ENCODE peak calls at places on chromosomes 13 and 19, in eight cellular contexts. One of them, this sample, is unnamed.

GRCh38 chr13:104683789-104684188 is 1617.6 kb upstream of the SLC10A2 start:
- DNase-seq in GM13976: no peak
- DNase-seq in AG04449: no peak
- DNase-seq in progenitor cell of endocrine pancreas: no peak
- DNase-seq in IMR-90: no peak
- DNase-seq in cardiac fibroblast: no peak
- DNase-seq in HL-60: no peak
- DNase-seq in mucosa of descending colon: no peak
- DNase-seq in this sample: no peak

GRCh38 chr13:26048745-26049144 is 3.1 kb downstream of the SHISA2 start:
- DNase-seq in mucosa of descending colon: no peak
- DNase-seq in GM13976: no peak
- DNase-seq in cardiac fibroblast: no peak
- DNase-seq in progenitor cell of endocrine pancreas: no peak
- DNase-seq in IMR-90: no peak
- DNase-seq in HL-60: no peak
- DNase-seq in AG04449: no peak
- DNase-seq in this sample: no peak

GRCh38 chr19:3343619-3344502 is 22.5 kb upstream of the NFIC start:
- DNase-seq in progenitor cell of endocrine pancreas: no peak
- DNase-seq in cardiac fibroblast: peak
- DNase-seq in HL-60: peak
- DNase-seq in mucosa of descending colon: peak
- DNase-seq in GM13976: peak
- DNase-seq in IMR-90: peak
- DNase-seq in AG04449: no peak
- DNase-seq in this sample: no peak

GRCh38 chr13:87696458-87696857 is 25.3 kb downstream of the SLITRK5 start:
- DNase-seq in cardiac fibroblast: no peak
- DNase-seq in HL-60: no peak
- DNase-seq in AG04449: no peak
- DNase-seq in progenitor cell of endocrine pancreas: no peak
- DNase-seq in IMR-90: no peak
- DNase-seq in mucosa of descending colon: no peak
- DNase-seq in GM13976: no peak
- DNase-seq in this sample: no peak

GRCh38 chr13:21012841-21013681 is 48.3 kb downstream of the LATS2 start:
- DNase-seq in IMR-90: no peak
- DNase-seq in GM13976: no peak
- DNase-seq in HL-60: no peak
- DNase-seq in AG04449: no peak
- DNase-seq in mucosa of descending colon: no peak
- DNase-seq in cardiac fibroblast: peak
- DNase-seq in progenitor cell of endocrine pancreas: no peak
- DNase-seq in this sample: no peak

GRCh38 chr13:86846501-86846900 is 824.7 kb upstream of the SLITRK5 start:
- DNase-seq in IMR-90: peak
- DNase-seq in mucosa of descending colon: no peak
- DNase-seq in GM13976: no peak
- DNase-seq in HL-60: no peak
- DNase-seq in progenitor cell of endocrine pancreas: no peak
- DNase-seq in cardiac fibroblast: no peak
- DNase-seq in AG04449: no peak
- DNase-seq in this sample: no peak

GRCh38 chr19:19111967-19112580 is 26.2 kb downstream of the TMEM161A start:
- DNase-seq in progenitor cell of endocrine pancreas: no peak
- DNase-seq in IMR-90: no peak
- DNase-seq in GM13976: no peak
- DNase-seq in mucosa of descending colon: no peak
- DNase-seq in cardiac fibroblast: no peak
- DNase-seq in HL-60: no peak
- DNase-seq in AG04449: no peak
- DNase-seq in this sample: peak

GRCh38 chr13:114002009-114002544 is 28.2 kb upstream of the C13orf46 start:
- DNase-seq in GM13976: no peak
- DNase-seq in IMR-90: no peak
- DNase-seq in HL-60: no peak
- DNase-seq in mucosa of descending colon: peak
- DNase-seq in progenitor cell of endocrine pancreas: no peak
- DNase-seq in cardiac fibroblast: no peak
- DNase-seq in AG04449: no peak
- DNase-seq in this sample: no peak

GRCh38 chr19:15318241-15318691 is 14.1 kb downstream of the BRD4 start:
- DNase-seq in cardiac fibroblast: no peak
- DNase-seq in GM13976: no peak
- DNase-seq in AG04449: no peak
- DNase-seq in HL-60: no peak
- DNase-seq in progenitor cell of endocrine pancreas: no peak
- DNase-seq in IMR-90: peak
- DNase-seq in mucosa of descending colon: no peak
- DNase-seq in this sample: no peak

GRCh38 chr13:111131610-111132009 is 16.5 kb downstream of the ARHGEF7 start:
- DNase-seq in mucosa of descending colon: no peak
- DNase-seq in GM13976: no peak
- DNase-seq in cardiac fibroblast: no peak
- DNase-seq in AG04449: no peak
- DNase-seq in progenitor cell of endocrine pancreas: no peak
- DNase-seq in HL-60: no peak
- DNase-seq in IMR-90: no peak
- DNase-seq in this sample: no peak

GRCh38 chr13:20197361-20197834 is 4.7 kb upstream of the GJB2 start:
- DNase-seq in cardiac fibroblast: peak
- DNase-seq in AG04449: no peak
- DNase-seq in GM13976: peak
- DNase-seq in progenitor cell of endocrine pancreas: no peak
- DNase-seq in IMR-90: peak
- DNase-seq in mucosa of descending colon: peak
- DNase-seq in HL-60: no peak
- DNase-seq in this sample: peak

GRCh38 chr19:50449236-50449899 is 16.7 kb downstream of the MYBPC2 start:
- DNase-seq in IMR-90: no peak
- DNase-seq in AG04449: no peak
- DNase-seq in cardiac fibroblast: no peak
- DNase-seq in progenitor cell of endocrine pancreas: no peak
- DNase-seq in GM13976: no peak
- DNase-seq in mucosa of descending colon: no peak
- DNase-seq in HL-60: no peak
- DNase-seq in this sample: no peak

GRCh38 chr13:110726726-110727125 is 13.2 kb downstream of the ING1 start:
- DNase-seq in GM13976: peak
- DNase-seq in mucosa of descending colon: no peak
- DNase-seq in AG04449: no peak
- DNase-seq in cardiac fibroblast: no peak
- DNase-seq in progenitor cell of endocrine pancreas: no peak
- DNase-seq in HL-60: peak
- DNase-seq in IMR-90: no peak
- DNase-seq in this sample: peak

GRCh38 chr13:28658539-28658795 is 463 bp upstream of the POMP start:
- DNase-seq in progenitor cell of endocrine pancreas: no peak
- DNase-seq in AG04449: no peak
- DNase-seq in HL-60: no peak
- DNase-seq in cardiac fibroblast: no peak
- DNase-seq in GM13976: no peak
- DNase-seq in IMR-90: no peak
- DNase-seq in mucosa of descending colon: peak
- DNase-seq in this sample: peak

GRCh38 chr13:28659611-28659970 is 661 bp downstream of the POMP start:
- DNase-seq in GM13976: peak
- DNase-seq in cardiac fibroblast: peak
- DNase-seq in AG04449: no peak
- DNase-seq in progenitor cell of endocrine pancreas: no peak
- DNase-seq in HL-60: no peak
- DNase-seq in mucosa of descending colon: no peak
- DNase-seq in IMR-90: peak
- DNase-seq in this sample: peak

GRCh38 chr13:28655566-28655965 is 3.4 kb upstream of the POMP start:
- DNase-seq in AG04449: no peak
- DNase-seq in IMR-90: peak
- DNase-seq in progenitor cell of endocrine pancreas: no peak
- DNase-seq in cardiac fibroblast: peak
- DNase-seq in GM13976: no peak
- DNase-seq in HL-60: no peak
- DNase-seq in mucosa of descending colon: no peak
- DNase-seq in this sample: no peak

GRCh38 chr13:28658796-28659610 is at the start of gene POMP:
- DNase-seq in HL-60: peak
- DNase-seq in cardiac fibroblast: peak
- DNase-seq in GM13976: peak
- DNase-seq in IMR-90: peak
- DNase-seq in mucosa of descending colon: peak
- DNase-seq in AG04449: peak
- DNase-seq in progenitor cell of endocrine pancreas: peak
- DNase-seq in this sample: peak

DNA sequence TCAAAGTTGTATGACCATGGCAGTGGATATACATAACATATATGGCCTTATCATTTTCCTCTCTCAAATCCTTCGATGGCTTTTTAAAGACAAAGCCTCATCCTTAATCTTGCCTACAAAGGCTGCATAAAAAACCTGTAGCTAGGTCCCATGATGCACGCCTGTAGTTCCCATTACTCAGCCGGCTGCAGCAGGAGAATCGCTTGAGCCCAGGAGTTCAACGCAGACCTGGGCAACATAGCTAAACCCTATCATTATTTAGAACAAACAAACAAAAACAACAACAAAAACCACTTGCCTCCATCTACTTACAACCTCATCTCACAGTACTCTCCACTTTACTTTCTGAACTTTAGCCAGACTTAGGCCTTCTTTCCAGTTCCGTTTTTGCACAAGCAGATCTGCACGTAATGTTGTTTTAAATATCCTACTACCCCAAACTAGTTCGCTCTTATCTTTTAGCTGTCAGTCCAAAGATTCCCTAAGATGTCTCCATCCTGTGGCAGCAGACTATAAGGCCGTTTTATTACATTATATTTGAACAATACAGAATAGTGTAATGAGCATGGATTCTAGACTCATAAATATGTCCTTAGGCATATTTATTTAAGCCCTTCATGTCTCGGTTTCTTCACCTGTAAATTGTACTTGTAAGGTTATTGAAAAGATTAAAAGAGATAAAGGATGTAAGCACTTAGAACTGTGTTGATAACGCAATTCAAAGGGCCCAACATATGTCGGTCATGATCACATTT is 969 bp upstream of the POMP start:
- DNase-seq in mucosa of descending colon: no peak
- DNase-seq in IMR-90: peak
- DNase-seq in AG04449: no peak
- DNase-seq in cardiac fibroblast: peak
- DNase-seq in HL-60: peak
- DNase-seq in GM13976: peak
- DNase-seq in progenitor cell of endocrine pancreas: no peak
- DNase-seq in this sample: peak
- TF ChIP-seq CTCF in mucosa of descending colon: no peak
- TF ChIP-seq CTCF in IMR-90: peak
- TF ChIP-seq CTCF in AG04449: no peak
- TF ChIP-seq CTCF in cardiac fibroblast: peak
- TF ChIP-seq CTCF in HL-60: no peak
- TF ChIP-seq CTCF in GM13976: no peak
- TF ChIP-seq CTCF in progenitor cell of endocrine pancreas: no peak
- TF ChIP-seq CTCF in this sample: no peak

GRCh38 chr19:40702337-40703012 is 12.0 kb upstream of the NUMBL start:
- DNase-seq in mucosa of descending colon: peak
- DNase-seq in GM13976: no peak
- DNase-seq in IMR-90: no peak
- DNase-seq in AG04449: no peak
- DNase-seq in HL-60: no peak
- DNase-seq in cardiac fibroblast: peak
- DNase-seq in progenitor cell of endocrine pancreas: peak
- DNase-seq in this sample: no peak
- TF ChIP-seq CTCF in mucosa of descending colon: no peak
- TF ChIP-seq CTCF in GM13976: no peak
- TF ChIP-seq CTCF in IMR-90: peak
- TF ChIP-seq CTCF in AG04449: peak
- TF ChIP-seq CTCF in HL-60: no peak
- TF ChIP-seq CTCF in cardiac fibroblast: peak
- TF ChIP-seq CTCF in progenitor cell of endocrine pancreas: peak
- TF ChIP-seq CTCF in this sample: no peak

DNA sequence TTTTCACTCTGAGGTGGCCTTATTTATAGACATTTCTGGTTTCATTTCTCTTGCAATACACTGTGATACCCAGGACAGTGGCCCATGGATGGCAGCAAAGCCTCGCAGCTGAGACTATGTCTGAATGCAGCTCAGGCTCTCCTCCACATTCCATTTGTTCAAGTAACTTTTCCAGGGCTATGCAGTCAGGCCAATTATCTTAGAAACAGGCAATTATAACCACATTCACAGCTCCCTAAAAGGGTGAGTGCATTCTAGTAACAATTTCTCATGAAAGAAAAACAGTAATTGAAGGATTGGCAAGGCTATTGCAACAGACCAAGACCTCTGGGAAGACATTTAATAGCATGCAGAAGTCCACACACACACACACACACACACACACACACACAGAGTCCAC is 264.0 kb downstream of the TBC1D4 start:
- DNase-seq in mucosa of descending colon: no peak
- DNase-seq in HL-60: no peak
- DNase-seq in progenitor cell of endocrine pancreas: no peak
- DNase-seq in AG04449: peak
- DNase-seq in cardiac fibroblast: peak
- DNase-seq in IMR-90: peak
- DNase-seq in GM13976: no peak
- DNase-seq in this sample: no peak
- TF ChIP-seq CTCF in mucosa of descending colon: no peak
- TF ChIP-seq CTCF in HL-60: no peak
- TF ChIP-seq CTCF in progenitor cell of endocrine pancreas: no peak
- TF ChIP-seq CTCF in AG04449: peak
- TF ChIP-seq CTCF in cardiac fibroblast: no peak
- TF ChIP-seq CTCF in IMR-90: no peak
- TF ChIP-seq CTCF in GM13976: no peak
- TF ChIP-seq CTCF in this sample: no peak

GRCh38 chr13:75704942-75705320 is 68.8 kb downstream of the LMO7 start:
- DNase-seq in mucosa of descending colon: peak
- DNase-seq in GM13976: no peak
- DNase-seq in AG04449: no peak
- DNase-seq in HL-60: no peak
- DNase-seq in IMR-90: no peak
- DNase-seq in progenitor cell of endocrine pancreas: no peak
- DNase-seq in cardiac fibroblast: peak
- DNase-seq in this sample: no peak
- TF ChIP-seq CTCF in mucosa of descending colon: no peak
- TF ChIP-seq CTCF in GM13976: no peak
- TF ChIP-seq CTCF in AG04449: no peak
- TF ChIP-seq CTCF in HL-60: no peak
- TF ChIP-seq CTCF in IMR-90: no peak
- TF ChIP-seq CTCF in progenitor cell of endocrine pancreas: no peak
- TF ChIP-seq CTCF in cardiac fibroblast: no peak
- TF ChIP-seq CTCF in this sample: no peak

This sample was measured in GM20000.